ENCODE peak calls at places on chromosomes 3 and 15, in seven cellular contexts. S, Z, G, W, K, L and Y are unnamed samples.
A peak's percentile ranks its signal among the peaks of the same experiment; 100 is the strongest.

GRCh38 chr3:128971421-128971820 is 22.5 kb downstream of the CFAP92 start:
- DNase-seq in S (no peak), Z (no peak), G (no peak), W (no peak), K (no peak), L (peak; percentile 83), Y (no peak)

GRCh38 chr15:97692317-97693015 is 268.0 kb upstream of the ARRDC4 start:
- DNase-seq in S (no peak), Z (no peak), G (no peak), W (no peak), K (no peak), L (no peak), Y (no peak)

GRCh38 chr3:127851899-127852298 is 29.6 kb upstream of the MGLL start:
- DNase-seq in S (peak; percentile 94), Z (no peak), G (no peak), W (no peak), K (no peak), L (no peak), Y (peak; percentile 96)

GRCh38 chr15:78432664-78433063 is 5.4 kb upstream of the IREB2 start:
- DNase-seq in S (no peak), Z (no peak), G (no peak), W (no peak), K (no peak), L (no peak), Y (no peak)

GRCh38 chr3:58299839-58300516 is 6.1 kb upstream of the RPP14 start:
- DNase-seq in S (peak; percentile 74), Z (no peak), G (no peak), W (no peak), K (no peak), L (peak; percentile 85), Y (peak; percentile 79)

GRCh38 chr15:93126496-93127083 is 37.6 kb upstream of the RGMA start:
- DNase-seq in S (no peak), Z (no peak), G (no peak), W (no peak), K (no peak), L (no peak), Y (no peak)

GRCh38 chr3:94772402-94772801 is 709.5 kb downstream of the NSUN3 start:
- DNase-seq in S (no peak), Z (no peak), G (no peak), W (no peak), K (no peak), L (no peak), Y (no peak)

GRCh38 chr15:25172691-25173090 is 217.9 kb downstream of the SNRPN start:
- DNase-seq in S (no peak), Z (no peak), G (no peak), W (no peak), K (no peak), L (no peak), Y (no peak)

GRCh38 chr3:107211608-107212007 is 165.6 kb upstream of the CCDC54 start:
- DNase-seq in S (no peak), Z (no peak), G (no peak), W (no peak), K (no peak), L (no peak), Y (no peak)

GRCh38 chr15:41603941-41604660 is 45.1 kb downstream of the TYRO3 start:
- DNase-seq in S (peak; percentile 90), Z (peak; percentile 45), G (no peak), W (peak; percentile 41), K (peak; percentile 53), L (peak; percentile 91), Y (peak; percentile 89)

GRCh38 chr3:126946387-126946786 is 36.5 kb upstream of the PLXNA1 start:
- DNase-seq in S (no peak), Z (no peak), G (no peak), W (no peak), K (no peak), L (no peak), Y (no peak)

GRCh38 chr3:57797701-57798487 is 41.8 kb downstream of the SLMAP start:
- DNase-seq in S (no peak), Z (no peak), G (no peak), W (no peak), K (no peak), L (no peak), Y (no peak)

GRCh38 chr3:100844063-100844936 is 135.0 kb downstream of the TFG start:
- DNase-seq in S (no peak), Z (no peak), G (no peak), W (no peak), K (no peak), L (no peak), Y (no peak)

GRCh38 chr3:187858086-187858485 is 112.8 kb upstream of the BCL6 start:
- DNase-seq in S (no peak), Z (no peak), G (no peak), W (no peak), K (no peak), L (no peak), Y (no peak)

GRCh38 chr3:42490243-42490642 is 12.2 kb upstream of the VIPR1 start:
- DNase-seq in S (no peak), Z (no peak), G (no peak), W (no peak), K (no peak), L (peak; percentile 18), Y (no peak)

GRCh38 chr3:188899887-188900286 is 271.9 kb upstream of the TPRG1 start:
- DNase-seq in S (no peak), Z (no peak), G (no peak), W (no peak), K (no peak), L (no peak), Y (no peak)

GRCh38 chr3:58383476-58383875 is 50.2 kb downstream of the PDHB start:
- DNase-seq in S (peak; percentile 26), Z (no peak), G (no peak), W (no peak), K (no peak), L (peak; percentile 32), Y (peak; percentile 37)

GRCh38 chr3:159711560-159712333 is 276.9 kb upstream of the IL12A start:
- DNase-seq in S (no peak), Z (no peak), G (no peak), W (no peak), K (no peak), L (peak; percentile 96), Y (no peak)

GRCh38 chr15:41648770-41649169 is 11.4 kb upstream of the MGA start:
- DNase-seq in S (no peak), Z (no peak), G (no peak), W (no peak), K (no peak), L (peak; percentile 61), Y (no peak)

GRCh38 chr15:77354064-77354463 is 65.8 kb downstream of the PEAK1 start:
- DNase-seq in S (no peak), Z (no peak), G (no peak), W (no peak), K (no peak), L (no peak), Y (no peak)

GRCh38 chr3:17302774-17303173 is 418.0 kb downstream of the PLCL2 start:
- DNase-seq in S (peak; percentile 15), Z (no peak), G (no peak), W (no peak), K (no peak), L (peak; percentile 21), Y (peak; percentile 43)

GRCh38 chr3:187987919-187988318 is 166.0 kb upstream of the LPP start:
- DNase-seq in S (no peak), Z (no peak), G (no peak), W (no peak), K (no peak), L (no peak), Y (no peak)

GRCh38 chr3:146334151-146334550 is 83.2 kb upstream of the PLSCR4 start:
- DNase-seq in S (no peak), Z (no peak), G (no peak), W (no peak), K (no peak), L (peak; percentile 76), Y (no peak)

GRCh38 chr15:39835550-39835949 is 52.9 kb upstream of the FSIP1 start:
- DNase-seq in S (no peak), Z (no peak), G (no peak), W (no peak), K (no peak), L (no peak), Y (no peak)

GRCh38 chr15:25245801-25246622 is 192.8 kb downstream of the UBE3A start:
- DNase-seq in S (no peak), Z (no peak), G (no peak), W (no peak), K (no peak), L (no peak), Y (no peak)

GRCh38 chr3:54159917-54160316 is 37.6 kb downstream of the CACNA2D3 start:
- DNase-seq in S (no peak), Z (no peak), G (no peak), W (no peak), K (no peak), L (no peak), Y (no peak)

GRCh38 chr15:77528968-77529319 is 103.8 kb downstream of the LINGO1 start:
- DNase-seq in S (no peak), Z (no peak), G (no peak), W (no peak), K (no peak), L (no peak), Y (no peak)

GRCh38 chr3:115550285-115550741 is 73.0 kb upstream of the GAP43 start:
- DNase-seq in S (no peak), Z (no peak), G (no peak), W (no peak), K (peak; percentile 10), L (no peak), Y (no peak)

GRCh38 chr3:158127250-158128219 is 17.6 kb downstream of the RSRC1 start:
- DNase-seq in S (no peak), Z (no peak), G (no peak), W (no peak), K (no peak), L (peak; percentile 60), Y (no peak)

GRCh38 chr3:134799393-134799792 is 4.3 kb downstream of the EPHB1 start:
- DNase-seq in S (peak; percentile 90), Z (no peak), G (no peak), W (no peak), K (no peak), L (no peak), Y (peak; percentile 91)

GRCh38 chr15:59896652-59897051 is 107.5 kb upstream of the FOXB1 start:
- DNase-seq in S (no peak), Z (no peak), G (no peak), W (no peak), K (no peak), L (no peak), Y (no peak)

GRCh38 chr15:101038327-101039003 is 119.3 kb downstream of the LRRK1 start:
- DNase-seq in S (no peak), Z (no peak), G (no peak), W (no peak), K (no peak), L (no peak), Y (no peak)

GRCh38 chr3:16494094-16494493 is 19.4 kb downstream of the RFTN1 start:
- DNase-seq in S (no peak), Z (no peak), G (no peak), W (no peak), K (no peak), L (no peak), Y (no peak)